ENCODE peak calls at places on chromosomes 13 and 19, in eight cellular contexts. T is mucosa of descending colon, A is heart left ventricle, Y is mammary epithelial cell, K is stomach, M is AG04450, Q is choroid plexus epithelial cell, R is left lung. L is an unnamed sample.

GRCh38 chr13:25687622-25688225 is 315.9 kb downstream of the ATP8A2 start:
- DNase-seq in T (no peak), A (peak), Y (no peak), K (no peak), M (no peak), Q (peak), R (no peak), L (no peak)

GRCh38 chr19:5171711-5172110 is 168.9 kb downstream of the PTPRS start:
- DNase-seq in T (no peak), A (no peak), Y (no peak), K (no peak), M (no peak), Q (no peak), R (no peak), L (no peak)

GRCh38 chr19:18218159-18218558 is 8.1 kb downstream of the PDE4C start:
- DNase-seq in T (no peak), A (no peak), Y (no peak), K (no peak), M (no peak), Q (no peak), R (no peak), L (no peak)

GRCh38 chr13:28273919-28274318 is 135.6 kb downstream of the PAN3 start:
- DNase-seq in T (no peak), A (no peak), Y (no peak), K (no peak), M (no peak), Q (peak), R (no peak), L (no peak)

GRCh38 chr19:43784251-43784980 is 3.6 kb upstream of the KCNN4 start:
- DNase-seq in T (peak), A (peak), Y (peak), K (peak), M (peak), Q (peak), R (peak), L (peak)

GRCh38 chr19:48879025-48879572 is 6.9 kb downstream of the PPP1R15A start:
- DNase-seq in T (no peak), A (no peak), Y (peak), K (no peak), M (no peak), Q (no peak), R (no peak), L (no peak)

GRCh38 chr13:91058066-91058465 is 289.4 kb upstream of the MIR17HG start:
- DNase-seq in T (no peak), A (no peak), Y (peak), K (no peak), M (no peak), Q (peak), R (no peak), L (no peak)

GRCh38 chr19:1672769-1673644 is 20.6 kb upstream of the TCF3 start:
- DNase-seq in T (peak), A (no peak), Y (no peak), K (no peak), M (no peak), Q (no peak), R (peak), L (no peak)

GRCh38 chr13:45370922-45371406 is 30.0 kb upstream of the TPT1 start:
- DNase-seq in T (peak), A (peak), Y (no peak), K (peak), M (peak), Q (peak), R (peak), L (peak)

GRCh38 chr13:106690779-106691178 is 122.8 kb upstream of the ARGLU1 start:
- DNase-seq in T (no peak), A (no peak), Y (no peak), K (no peak), M (no peak), Q (no peak), R (no peak), L (no peak)

GRCh38 chr19:55456347-55456746 is 5.1 kb downstream of the ISOC2 start:
- DNase-seq in T (no peak), A (no peak), Y (no peak), K (no peak), M (no peak), Q (no peak), R (no peak), L (no peak)

GRCh38 chr19:18809149-18809978 is 18.3 kb upstream of the COMP start:
- DNase-seq in T (no peak), A (peak), Y (peak), K (peak), M (peak), Q (peak), R (no peak), L (peak)

GRCh38 chr13:24691381-24691780 is 11.2 kb downstream of the ATP12A start:
- DNase-seq in T (no peak), A (no peak), Y (no peak), K (no peak), M (no peak), Q (no peak), R (no peak), L (no peak)

GRCh38 chr13:29459818-29460335 is 135.6 kb downstream of the SLC7A1 start:
- DNase-seq in T (no peak), A (no peak), Y (peak), K (no peak), M (no peak), Q (no peak), R (no peak), L (no peak)

GRCh38 chr19:58228584-58229254 is at the start of gene ZNF544:
- DNase-seq in T (peak), A (peak), Y (peak), K (peak), M (peak), Q (peak), R (peak), L (peak)

GRCh38 chr19:43511324-43511723 is 6.8 kb upstream of the PHLDB3 start:
- DNase-seq in T (no peak), A (no peak), Y (no peak), K (no peak), M (no peak), Q (no peak), R (no peak), L (no peak)

GRCh38 chr13:27450921-27451461 is 627 bp upstream of the MTIF3 start:
- DNase-seq in T (peak), A (peak), Y (peak), K (peak), M (no peak), Q (peak), R (peak), L (peak)

GRCh38 chr13:103805771-103806170 is 739.6 kb upstream of the SLC10A2 start:
- DNase-seq in T (no peak), A (no peak), Y (no peak), K (no peak), M (no peak), Q (no peak), R (no peak), L (no peak)

GRCh38 chr13:20131057-20131832 is 29.6 kb downstream of the GJA3 start:
- DNase-seq in T (no peak), A (no peak), Y (no peak), K (no peak), M (no peak), Q (no peak), R (no peak), L (no peak)

GRCh38 chr19:57192064-57192395 is 730 bp downstream of the ZNF264 start:
- DNase-seq in T (no peak), A (no peak), Y (no peak), K (no peak), M (no peak), Q (peak), R (no peak), L (peak)

GRCh38 chr19:28497137-28497536 is 715.8 kb downstream of the UQCRFS1 start:
- DNase-seq in T (no peak), A (no peak), Y (peak), K (no peak), M (no peak), Q (peak), R (no peak), L (peak)

GRCh38 chr13:41816057-41816456 is 144.9 kb downstream of the VWA8 start:
- DNase-seq in T (no peak), A (no peak), Y (no peak), K (no peak), M (no peak), Q (no peak), R (no peak), L (no peak)

GRCh38 chr13:22061371-22061805 is 390.5 kb downstream of the FGF9 start:
- DNase-seq in T (no peak), A (no peak), Y (no peak), K (no peak), M (no peak), Q (no peak), R (no peak), L (no peak)

GRCh38 chr13:113754691-113755090 is 4.3 kb upstream of the TMEM255B start:
- DNase-seq in T (no peak), A (no peak), Y (no peak), K (no peak), M (no peak), Q (no peak), R (no peak), L (no peak)

GRCh38 chr19:8320564-8321066 is 560 bp downstream of the NDUFA7 start:
- DNase-seq in T (no peak), A (no peak), Y (no peak), K (no peak), M (no peak), Q (no peak), R (peak), L (no peak)

GRCh38 chr19:1766800-1767352 is 13.6 kb downstream of the ONECUT3 start:
- DNase-seq in T (no peak), A (no peak), Y (no peak), K (no peak), M (no peak), Q (no peak), R (no peak), L (no peak)

GRCh38 chr13:20550799-20551198 is 16.2 kb upstream of the IFT88 start:
- DNase-seq in T (no peak), A (no peak), Y (no peak), K (no peak), M (no peak), Q (peak), R (no peak), L (no peak)

GRCh38 chr13:87893186-87893585 is 222.0 kb downstream of the SLITRK5 start:
- DNase-seq in T (no peak), A (no peak), Y (no peak), K (no peak), M (no peak), Q (no peak), R (no peak), L (no peak)

GRCh38 chr19:49361438-49362047 is 673 bp downstream of the TEAD2 start:
- DNase-seq in T (peak), A (peak), Y (peak), K (peak), M (peak), Q (peak), R (peak), L (peak)

GRCh38 chr19:16235811-16236710 is 38.4 kb downstream of the AP1M1 start:
- DNase-seq in T (no peak), A (peak), Y (no peak), K (no peak), M (no peak), Q (no peak), R (peak), L (no peak)

GRCh38 chr13:113430378-113431110 is 22.7 kb downstream of the ADPRHL1 start:
- DNase-seq in T (no peak), A (peak), Y (no peak), K (no peak), M (no peak), Q (no peak), R (no peak), L (no peak)

GRCh38 chr13:87675851-87676250 is 4.7 kb downstream of the SLITRK5 start:
- DNase-seq in T (no peak), A (no peak), Y (no peak), K (no peak), M (no peak), Q (no peak), R (no peak), L (no peak)

GRCh38 chr19:2335848-2336247 is 7.4 kb downstream of the SPPL2B start:
- DNase-seq in T (no peak), A (no peak), Y (no peak), K (no peak), M (no peak), Q (no peak), R (no peak), L (no peak)

GRCh38 chr19:44973982-44974735 is 19.0 kb downstream of the CLPTM1 start:
- DNase-seq in T (no peak), A (no peak), Y (no peak), K (no peak), M (no peak), Q (no peak), R (no peak), L (no peak)

GRCh38 chr19:44969437-44969836 is 14.3 kb downstream of the CLPTM1 start:
- DNase-seq in T (no peak), A (no peak), Y (no peak), K (no peak), M (no peak), Q (no peak), R (no peak), L (no peak)

GRCh38 chr19:44968118-44968517 is 12.9 kb downstream of the CLPTM1 start:
- DNase-seq in T (no peak), A (no peak), Y (no peak), K (no peak), M (no peak), Q (no peak), R (no peak), L (no peak)

GRCh38 chr19:44972802-44973201 is 17.6 kb downstream of the CLPTM1 start:
- DNase-seq in T (no peak), A (no peak), Y (no peak), K (no peak), M (no peak), Q (no peak), R (no peak), L (no peak)

GRCh38 chr19:44968670-44969069 is 13.5 kb downstream of the CLPTM1 start:
- DNase-seq in T (no peak), A (no peak), Y (no peak), K (no peak), M (no peak), Q (no peak), R (no peak), L (no peak)
- H3K4me3 ChIP-seq in T (no peak), A (no peak), Y (no peak), K (no peak), M (no peak), Q (no peak), R (no peak), L (no peak)

GRCh38 chr19:50794778-50795664 is 4.8 kb downstream of the ACP4 start:
- DNase-seq in T (peak), A (no peak), Y (no peak), K (no peak), M (no peak), Q (no peak), R (no peak), L (no peak)
- TF ChIP-seq CTCF in T (no peak), A (no peak), Y (peak), K (no peak), M (peak), Q (peak), R (no peak), L (no peak)

GRCh38 chr19:29842471-29843179 is 30.8 kb downstream of the CCNE1 start:
- DNase-seq in T (no peak), A (no peak), Y (no peak), K (no peak), M (no peak), Q (no peak), R (no peak), L (no peak)
- H3K4me3 ChIP-seq in T (no peak), A (peak), Y (no peak), K (peak), M (no peak), Q (peak), R (no peak), L (no peak)

GRCh38 chr19:31616031-31616430 is 266.8 kb upstream of the TSHZ3 start:
- DNase-seq in T (no peak), A (no peak), Y (peak), K (no peak), M (no peak), Q (no peak), R (no peak), L (no peak)

GRCh38 chr19:31611348-31611877 is 262.2 kb upstream of the TSHZ3 start:
- DNase-seq in T (no peak), A (no peak), Y (no peak), K (no peak), M (no peak), Q (no peak), R (no peak), L (no peak)

GRCh38 chr19:31612873-31613272 is 263.6 kb upstream of the TSHZ3 start:
- DNase-seq in T (no peak), A (no peak), Y (no peak), K (no peak), M (no peak), Q (no peak), R (no peak), L (no peak)

GRCh38 chr19:31610036-31610435 is 260.8 kb upstream of the TSHZ3 start:
- DNase-seq in T (no peak), A (no peak), Y (no peak), K (no peak), M (no peak), Q (no peak), R (no peak), L (no peak)

DNA sequence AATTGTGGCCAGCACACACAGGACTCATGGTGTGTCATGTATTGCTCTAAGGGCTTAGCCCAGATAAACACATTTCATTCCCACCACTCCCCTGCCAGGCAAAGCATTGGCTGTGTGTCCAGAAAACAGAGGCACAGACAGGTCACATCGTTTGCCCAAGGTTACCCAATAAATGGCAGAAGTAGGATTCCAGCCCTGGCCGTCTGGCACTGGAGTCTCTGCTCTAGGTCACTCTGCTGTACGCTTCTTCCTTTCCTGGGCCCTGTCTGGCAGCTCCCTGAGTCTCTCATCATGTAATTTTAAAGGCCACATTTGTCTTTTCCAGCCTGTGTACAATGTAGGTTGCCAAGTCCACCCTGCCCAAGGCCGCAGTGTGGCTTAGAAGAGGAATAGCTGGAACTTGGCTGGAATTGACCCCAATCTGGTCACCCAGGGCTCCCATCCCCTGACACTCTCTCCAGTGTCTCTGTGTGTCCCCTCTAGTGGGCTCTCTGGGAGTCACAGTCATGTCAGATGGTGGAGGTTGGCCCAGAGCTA is 264.5 kb upstream of the TSHZ3 start:
- DNase-seq in T (no peak), A (no peak), Y (peak), K (no peak), M (no peak), Q (no peak), R (no peak), L (no peak)
- TF ChIP-seq CTCF in T (no peak), A (no peak), Y (no peak), K (no peak), M (no peak), Q (no peak), R (no peak), L (no peak)